ENCODE peak calls at places on chromosome 2, in eight cellular contexts. One of them, this sample, is unnamed.

GRCh38 chr2:134231296-134231964 is 22.4 kb upstream of the MGAT5 start:
- DNase-seq in thoracic aorta: no peak
- DNase-seq in SJSA1: no peak
- DNase-seq in hepatocyte: no peak
- DNase-seq in cardiac muscle cell: no peak
- DNase-seq in upper lobe of left lung: no peak
- DNase-seq in bronchial epithelial cell: no peak
- DNase-seq in PC-9: no peak
- DNase-seq in this sample: peak; percentile 11

GRCh38 chr2:199977984-199978415 is 22.6 kb downstream of the MAIP1 start:
- DNase-seq in thoracic aorta: no peak
- DNase-seq in SJSA1: no peak
- DNase-seq in hepatocyte: peak; percentile 69
- DNase-seq in cardiac muscle cell: no peak
- DNase-seq in upper lobe of left lung: no peak
- DNase-seq in bronchial epithelial cell: peak; percentile 91
- DNase-seq in PC-9: peak; percentile 96
- DNase-seq in this sample: no peak

GRCh38 chr2:75787532-75788132 is 76.9 kb upstream of the GCFC2 start:
- DNase-seq in thoracic aorta: no peak
- DNase-seq in SJSA1: no peak
- DNase-seq in hepatocyte: peak; percentile 59
- DNase-seq in cardiac muscle cell: peak; percentile 76
- DNase-seq in upper lobe of left lung: no peak
- DNase-seq in bronchial epithelial cell: peak; percentile 44
- DNase-seq in PC-9: no peak
- DNase-seq in this sample: peak; percentile 77

GRCh38 chr2:226839960-226840359 is 4.1 kb downstream of the RHBDD1 start:
- DNase-seq in thoracic aorta: no peak
- DNase-seq in SJSA1: no peak
- DNase-seq in hepatocyte: no peak
- DNase-seq in cardiac muscle cell: no peak
- DNase-seq in upper lobe of left lung: no peak
- DNase-seq in bronchial epithelial cell: no peak
- DNase-seq in PC-9: no peak
- DNase-seq in this sample: no peak

GRCh38 chr2:235183789-235184188 is 232.0 kb downstream of the SH3BP4 start:
- DNase-seq in thoracic aorta: no peak
- DNase-seq in SJSA1: no peak
- DNase-seq in hepatocyte: no peak
- DNase-seq in cardiac muscle cell: no peak
- DNase-seq in upper lobe of left lung: no peak
- DNase-seq in bronchial epithelial cell: no peak
- DNase-seq in PC-9: no peak
- DNase-seq in this sample: no peak

GRCh38 chr2:148201075-148202004 is 180.4 kb downstream of the MBD5 start:
- DNase-seq in thoracic aorta: no peak
- DNase-seq in SJSA1: peak; percentile 52
- DNase-seq in hepatocyte: peak; percentile 91
- DNase-seq in cardiac muscle cell: peak; percentile 61
- DNase-seq in upper lobe of left lung: peak; percentile 62
- DNase-seq in bronchial epithelial cell: peak; percentile 40
- DNase-seq in PC-9: no peak
- DNase-seq in this sample: peak; percentile 77

GRCh38 chr2:18548618-18549017 is 11.8 kb downstream of the RDH14 start:
- DNase-seq in thoracic aorta: no peak
- DNase-seq in SJSA1: no peak
- DNase-seq in hepatocyte: no peak
- DNase-seq in cardiac muscle cell: no peak
- DNase-seq in upper lobe of left lung: no peak
- DNase-seq in bronchial epithelial cell: no peak
- DNase-seq in PC-9: no peak
- DNase-seq in this sample: no peak

GRCh38 chr2:206211657-206212255 is 52.1 kb downstream of the EEF1B2 start:
- DNase-seq in thoracic aorta: no peak
- DNase-seq in SJSA1: peak; percentile 55
- DNase-seq in hepatocyte: no peak
- DNase-seq in cardiac muscle cell: no peak
- DNase-seq in upper lobe of left lung: no peak
- DNase-seq in bronchial epithelial cell: peak; percentile 88
- DNase-seq in PC-9: peak; percentile 77
- DNase-seq in this sample: no peak

GRCh38 chr2:164182116-164182637 is 439.1 kb downstream of the GRB14 start:
- DNase-seq in thoracic aorta: no peak
- DNase-seq in SJSA1: no peak
- DNase-seq in hepatocyte: no peak
- DNase-seq in cardiac muscle cell: no peak
- DNase-seq in upper lobe of left lung: no peak
- DNase-seq in bronchial epithelial cell: peak; percentile 7
- DNase-seq in PC-9: no peak
- DNase-seq in this sample: no peak

GRCh38 chr2:97712693-97713295 is 582 bp upstream of the ZAP70 start:
- DNase-seq in thoracic aorta: no peak
- DNase-seq in SJSA1: no peak
- DNase-seq in hepatocyte: no peak
- DNase-seq in cardiac muscle cell: no peak
- DNase-seq in upper lobe of left lung: no peak
- DNase-seq in bronchial epithelial cell: no peak
- DNase-seq in PC-9: no peak
- DNase-seq in this sample: no peak

GRCh38 chr2:199258291-199258690 is 199.4 kb downstream of the SATB2 start:
- DNase-seq in thoracic aorta: no peak
- DNase-seq in SJSA1: no peak
- DNase-seq in hepatocyte: no peak
- DNase-seq in cardiac muscle cell: no peak
- DNase-seq in upper lobe of left lung: no peak
- DNase-seq in bronchial epithelial cell: no peak
- DNase-seq in PC-9: no peak
- DNase-seq in this sample: no peak

GRCh38 chr2:10916953-10917352 is 5.2 kb downstream of the KCNF1 start:
- DNase-seq in thoracic aorta: no peak
- DNase-seq in SJSA1: no peak
- DNase-seq in hepatocyte: no peak
- DNase-seq in cardiac muscle cell: no peak
- DNase-seq in upper lobe of left lung: no peak
- DNase-seq in bronchial epithelial cell: no peak
- DNase-seq in PC-9: no peak
- DNase-seq in this sample: no peak

GRCh38 chr2:4091013-4091412 is 387.6 kb downstream of the DCDC2C start:
- DNase-seq in thoracic aorta: no peak
- DNase-seq in SJSA1: no peak
- DNase-seq in hepatocyte: no peak
- DNase-seq in cardiac muscle cell: peak; percentile 5
- DNase-seq in upper lobe of left lung: no peak
- DNase-seq in bronchial epithelial cell: no peak
- DNase-seq in PC-9: no peak
- DNase-seq in this sample: no peak

GRCh38 chr2:200705305-200705985 is 106.3 kb upstream of the BZW1 start:
- DNase-seq in thoracic aorta: no peak
- DNase-seq in SJSA1: no peak
- DNase-seq in hepatocyte: no peak
- DNase-seq in cardiac muscle cell: no peak
- DNase-seq in upper lobe of left lung: no peak
- DNase-seq in bronchial epithelial cell: no peak
- DNase-seq in PC-9: no peak
- DNase-seq in this sample: peak; percentile 68

GRCh38 chr2:44838116-44838790 is 103.2 kb upstream of the SIX3 start:
- DNase-seq in thoracic aorta: no peak
- DNase-seq in SJSA1: peak; percentile 19
- DNase-seq in hepatocyte: no peak
- DNase-seq in cardiac muscle cell: no peak
- DNase-seq in upper lobe of left lung: no peak
- DNase-seq in bronchial epithelial cell: no peak
- DNase-seq in PC-9: no peak
- DNase-seq in this sample: no peak

GRCh38 chr2:159371506-159371905 is 85.0 kb upstream of the WDSUB1 start:
- DNase-seq in thoracic aorta: no peak
- DNase-seq in SJSA1: no peak
- DNase-seq in hepatocyte: no peak
- DNase-seq in cardiac muscle cell: no peak
- DNase-seq in upper lobe of left lung: no peak
- DNase-seq in bronchial epithelial cell: no peak
- DNase-seq in PC-9: no peak
- DNase-seq in this sample: no peak
- H3K36me3 ChIP-seq in thoracic aorta: peaks cover 33% of the 10 kb centered on the region
- H3K36me3 ChIP-seq in SJSA1: peaks cover 6% of the 10 kb centered on the region
- H3K36me3 ChIP-seq in hepatocyte: no peaks in the 10 kb centered on the region
- H3K36me3 ChIP-seq in cardiac muscle cell: peaks cover 54% of the 10 kb centered on the region
- H3K36me3 ChIP-seq in upper lobe of left lung: peaks cover 38% of the 10 kb centered on the region
- H3K36me3 ChIP-seq in bronchial epithelial cell: peaks cover 5% of the 10 kb centered on the region
- H3K36me3 ChIP-seq in PC-9: no peaks in the 10 kb centered on the region
- H3K36me3 ChIP-seq in this sample: peaks cover 11% of the 10 kb centered on the region

GRCh38 chr2:197085665-197086064 is 159.2 kb upstream of the PGAP1 start:
- DNase-seq in thoracic aorta: no peak
- DNase-seq in SJSA1: no peak
- DNase-seq in hepatocyte: no peak
- DNase-seq in cardiac muscle cell: no peak
- DNase-seq in upper lobe of left lung: no peak
- DNase-seq in bronchial epithelial cell: no peak
- DNase-seq in PC-9: no peak
- DNase-seq in this sample: no peak

GRCh38 chr2:197090713-197091367 is 164.3 kb upstream of the PGAP1 start:
- DNase-seq in thoracic aorta: no peak
- DNase-seq in SJSA1: no peak
- DNase-seq in hepatocyte: no peak
- DNase-seq in cardiac muscle cell: no peak
- DNase-seq in upper lobe of left lung: no peak
- DNase-seq in bronchial epithelial cell: no peak
- DNase-seq in PC-9: no peak
- DNase-seq in this sample: no peak

GRCh38 chr2:197086500-197086899 is 160.0 kb upstream of the PGAP1 start:
- DNase-seq in thoracic aorta: no peak
- DNase-seq in SJSA1: no peak
- DNase-seq in hepatocyte: no peak
- DNase-seq in cardiac muscle cell: no peak
- DNase-seq in upper lobe of left lung: no peak
- DNase-seq in bronchial epithelial cell: no peak
- DNase-seq in PC-9: no peak
- DNase-seq in this sample: peak; percentile 90

GRCh38 chr2:197089659-197090058 is 163.2 kb upstream of the PGAP1 start:
- DNase-seq in thoracic aorta: no peak
- DNase-seq in SJSA1: no peak
- DNase-seq in hepatocyte: no peak
- DNase-seq in cardiac muscle cell: no peak
- DNase-seq in upper lobe of left lung: no peak
- DNase-seq in bronchial epithelial cell: peak; percentile 46
- DNase-seq in PC-9: no peak
- DNase-seq in this sample: no peak

DNA sequence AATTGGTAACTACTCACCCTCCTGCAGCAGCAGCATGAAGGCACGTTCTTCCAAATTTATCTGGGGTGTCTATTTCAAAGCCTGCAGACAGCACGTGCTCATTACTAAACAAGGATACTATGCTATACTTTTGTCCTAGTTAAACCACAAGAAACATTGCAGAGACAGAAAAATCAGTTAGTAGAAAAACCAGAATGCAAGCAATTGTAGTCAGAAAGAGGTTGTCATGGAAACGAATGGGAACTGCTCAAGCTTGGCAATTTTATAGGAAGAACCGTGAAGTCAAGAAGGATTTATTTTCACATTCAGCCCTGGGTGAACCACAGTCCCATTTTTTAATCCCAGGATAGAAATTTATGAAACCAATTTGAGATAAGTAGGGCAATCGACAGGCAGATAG is 162.2 kb upstream of the PGAP1 start:
- DNase-seq in thoracic aorta: no peak
- DNase-seq in SJSA1: no peak
- DNase-seq in hepatocyte: peak; percentile 42
- DNase-seq in cardiac muscle cell: no peak
- DNase-seq in upper lobe of left lung: no peak
- DNase-seq in bronchial epithelial cell: no peak
- DNase-seq in PC-9: no peak
- DNase-seq in this sample: peak; percentile 76
- H3K36me3 ChIP-seq in thoracic aorta: no peaks in the 10 kb centered on the region
- H3K36me3 ChIP-seq in SJSA1: no peaks in the 10 kb centered on the region
- H3K36me3 ChIP-seq in hepatocyte: no peaks in the 10 kb centered on the region
- H3K36me3 ChIP-seq in cardiac muscle cell: no peaks in the 10 kb centered on the region
- H3K36me3 ChIP-seq in upper lobe of left lung: peaks cover 3% of the 10 kb centered on the region
- H3K36me3 ChIP-seq in bronchial epithelial cell: no peaks in the 10 kb centered on the region
- H3K36me3 ChIP-seq in PC-9: no peaks in the 10 kb centered on the region
- H3K36me3 ChIP-seq in this sample: no peaks in the 10 kb centered on the region

GRCh38 chr2:233853353-233853752 is 982 bp downstream of the HJURP start:
- DNase-seq in thoracic aorta: no peak
- DNase-seq in SJSA1: no peak
- DNase-seq in hepatocyte: no peak
- DNase-seq in cardiac muscle cell: no peak
- DNase-seq in upper lobe of left lung: no peak
- DNase-seq in bronchial epithelial cell: peak; percentile 23
- DNase-seq in PC-9: no peak
- DNase-seq in this sample: no peak
- H3K36me3 ChIP-seq in thoracic aorta: no peaks in the 10 kb centered on the region
- H3K36me3 ChIP-seq in SJSA1: peaks cover 60% of the 10 kb centered on the region
- H3K36me3 ChIP-seq in hepatocyte: no peaks in the 10 kb centered on the region
- H3K36me3 ChIP-seq in cardiac muscle cell: no peaks in the 10 kb centered on the region
- H3K36me3 ChIP-seq in upper lobe of left lung: no peaks in the 10 kb centered on the region
- H3K36me3 ChIP-seq in bronchial epithelial cell: peaks cover 3% of the 10 kb centered on the region
- H3K36me3 ChIP-seq in PC-9: peaks cover 37% of the 10 kb centered on the region
- H3K36me3 ChIP-seq in this sample: peaks cover 51% of the 10 kb centered on the region

DNA sequence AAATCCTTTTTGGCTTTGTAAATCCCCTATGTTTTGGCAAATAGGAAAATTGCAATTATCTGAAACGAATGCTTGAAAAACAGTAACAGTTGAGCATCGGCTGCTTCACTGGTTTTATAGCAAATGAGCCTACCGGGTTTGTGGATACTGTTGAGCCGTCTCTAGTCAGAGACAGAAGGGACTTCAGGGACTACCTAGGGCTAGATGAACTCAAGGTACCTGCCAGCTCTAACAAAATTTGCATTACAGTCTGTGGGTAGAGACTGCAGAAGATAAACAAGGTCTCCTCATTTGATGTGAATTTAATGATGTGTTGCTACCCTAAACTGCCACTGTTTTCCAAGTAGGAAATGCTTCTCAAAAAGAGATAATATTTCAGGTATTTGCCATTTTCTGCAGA is 101.1 kb downstream of the EML6 start:
- DNase-seq in thoracic aorta: no peak
- DNase-seq in SJSA1: no peak
- DNase-seq in hepatocyte: no peak
- DNase-seq in cardiac muscle cell: no peak
- DNase-seq in upper lobe of left lung: no peak
- DNase-seq in bronchial epithelial cell: no peak
- DNase-seq in PC-9: no peak
- DNase-seq in this sample: no peak
- H3K36me3 ChIP-seq in thoracic aorta: no peaks in the 10 kb centered on the region
- H3K36me3 ChIP-seq in SJSA1: no peaks in the 10 kb centered on the region
- H3K36me3 ChIP-seq in hepatocyte: no peaks in the 10 kb centered on the region
- H3K36me3 ChIP-seq in cardiac muscle cell: no peaks in the 10 kb centered on the region
- H3K36me3 ChIP-seq in upper lobe of left lung: no peaks in the 10 kb centered on the region
- H3K36me3 ChIP-seq in bronchial epithelial cell: no peaks in the 10 kb centered on the region
- H3K36me3 ChIP-seq in PC-9: no peaks in the 10 kb centered on the region
- H3K36me3 ChIP-seq in this sample: no peaks in the 10 kb centered on the region

DNA sequence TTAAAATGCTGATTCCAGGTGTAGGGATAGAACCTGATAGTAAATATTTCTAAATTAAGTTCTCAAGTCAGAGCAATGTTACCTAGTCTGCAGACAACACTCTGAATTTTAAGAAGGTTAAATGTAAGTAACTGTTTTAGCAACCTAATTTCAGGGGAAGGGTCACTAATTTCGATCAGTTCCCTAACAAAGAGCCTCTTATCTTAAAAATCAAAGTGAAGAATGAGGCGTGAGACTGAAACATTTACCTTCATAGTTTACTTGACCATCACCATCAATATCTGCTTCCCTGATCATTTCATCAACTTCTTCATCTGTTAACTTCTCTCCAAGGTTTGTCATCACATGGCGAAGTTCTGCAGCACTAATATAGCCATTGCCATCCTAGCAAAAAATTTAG is 6.4 kb upstream of the STPG4 start:
- DNase-seq in thoracic aorta: no peak
- DNase-seq in SJSA1: no peak
- DNase-seq in hepatocyte: no peak
- DNase-seq in cardiac muscle cell: no peak
- DNase-seq in upper lobe of left lung: no peak
- DNase-seq in bronchial epithelial cell: no peak
- DNase-seq in PC-9: no peak
- DNase-seq in this sample: no peak
- H3K36me3 ChIP-seq in thoracic aorta: peaks cover 21% of the 10 kb centered on the region
- H3K36me3 ChIP-seq in SJSA1: peaks cover 94% of the 10 kb centered on the region
- H3K36me3 ChIP-seq in hepatocyte: peaks cover 10% of the 10 kb centered on the region
- H3K36me3 ChIP-seq in cardiac muscle cell: peaks cover 48% of the 10 kb centered on the region
- H3K36me3 ChIP-seq in upper lobe of left lung: peaks cover 29% of the 10 kb centered on the region
- H3K36me3 ChIP-seq in bronchial epithelial cell: peaks cover 13% of the 10 kb centered on the region
- H3K36me3 ChIP-seq in PC-9: peaks cover 79% of the 10 kb centered on the region
- H3K36me3 ChIP-seq in this sample: peaks cover 75% of the 10 kb centered on the region